ENCODE peak calls at places on chromosome 7, in nine cellular contexts. One of them, this sample, is unnamed.

GRCh38 chr7:105643857-105644256 is 62.6 kb upstream of the EFCAB10 start:
- DNase-seq in psoas muscle: no peak
- DNase-seq in B cell: no peak
- DNase-seq in GM23338: peak
- DNase-seq in GM12878: no peak
- DNase-seq in WERI-Rb-1: no peak
- DNase-seq in cardiac fibroblast: no peak
- DNase-seq in chondrocyte: no peak
- DNase-seq in heart right ventricle: no peak
- DNase-seq in this sample: no peak

GRCh38 chr7:131424219-131424822 is 96.6 kb downstream of the MKLN1 start:
- DNase-seq in psoas muscle: no peak
- DNase-seq in B cell: no peak
- DNase-seq in GM23338: peak
- DNase-seq in GM12878: peak
- DNase-seq in WERI-Rb-1: no peak
- DNase-seq in cardiac fibroblast: peak
- DNase-seq in chondrocyte: no peak
- DNase-seq in heart right ventricle: no peak
- DNase-seq in this sample: no peak

GRCh38 chr7:94376281-94376680 is 18.4 kb upstream of the COL1A2 start:
- DNase-seq in psoas muscle: no peak
- DNase-seq in B cell: no peak
- DNase-seq in GM23338: no peak
- DNase-seq in GM12878: no peak
- DNase-seq in WERI-Rb-1: no peak
- DNase-seq in cardiac fibroblast: no peak
- DNase-seq in chondrocyte: no peak
- DNase-seq in heart right ventricle: no peak
- DNase-seq in this sample: no peak

GRCh38 chr7:148540041-148540738 is 50.4 kb upstream of the C7orf33 start:
- DNase-seq in psoas muscle: peak
- DNase-seq in B cell: no peak
- DNase-seq in GM23338: no peak
- DNase-seq in GM12878: no peak
- DNase-seq in WERI-Rb-1: no peak
- DNase-seq in cardiac fibroblast: peak
- DNase-seq in chondrocyte: no peak
- DNase-seq in heart right ventricle: peak
- DNase-seq in this sample: no peak

GRCh38 chr7:139984642-139985539 is 77.9 kb downstream of the PARP12 start:
- DNase-seq in psoas muscle: no peak
- DNase-seq in B cell: no peak
- DNase-seq in GM23338: no peak
- DNase-seq in GM12878: no peak
- DNase-seq in WERI-Rb-1: no peak
- DNase-seq in cardiac fibroblast: no peak
- DNase-seq in chondrocyte: no peak
- DNase-seq in heart right ventricle: no peak
- DNase-seq in this sample: no peak

GRCh38 chr7:55120501-55121198 is 101.8 kb downstream of the EGFR start:
- DNase-seq in psoas muscle: no peak
- DNase-seq in B cell: no peak
- DNase-seq in GM23338: no peak
- DNase-seq in GM12878: no peak
- DNase-seq in WERI-Rb-1: no peak
- DNase-seq in cardiac fibroblast: peak
- DNase-seq in chondrocyte: peak
- DNase-seq in heart right ventricle: no peak
- DNase-seq in this sample: no peak

GRCh38 chr7:7772385-7772784 is 54.0 kb upstream of the RPA3 start:
- DNase-seq in psoas muscle: no peak
- DNase-seq in B cell: no peak
- DNase-seq in GM23338: no peak
- DNase-seq in GM12878: no peak
- DNase-seq in WERI-Rb-1: no peak
- DNase-seq in cardiac fibroblast: peak
- DNase-seq in chondrocyte: no peak
- DNase-seq in heart right ventricle: no peak
- DNase-seq in this sample: no peak

GRCh38 chr7:139568813-139569490 is 45.5 kb downstream of the CLEC2L start:
- DNase-seq in psoas muscle: no peak
- DNase-seq in B cell: no peak
- DNase-seq in GM23338: no peak
- DNase-seq in GM12878: no peak
- DNase-seq in WERI-Rb-1: no peak
- DNase-seq in cardiac fibroblast: no peak
- DNase-seq in chondrocyte: no peak
- DNase-seq in heart right ventricle: no peak
- DNase-seq in this sample: no peak

GRCh38 chr7:44380179-44380830 is 54.9 kb upstream of the CAMK2B start:
- DNase-seq in psoas muscle: no peak
- DNase-seq in B cell: no peak
- DNase-seq in GM23338: no peak
- DNase-seq in GM12878: no peak
- DNase-seq in WERI-Rb-1: no peak
- DNase-seq in cardiac fibroblast: no peak
- DNase-seq in chondrocyte: no peak
- DNase-seq in heart right ventricle: no peak
- DNase-seq in this sample: no peak

GRCh38 chr7:55563596-55564325 is 8.5 kb downstream of the VOPP1 start:
- DNase-seq in psoas muscle: no peak
- DNase-seq in B cell: no peak
- DNase-seq in GM23338: peak
- DNase-seq in GM12878: no peak
- DNase-seq in WERI-Rb-1: no peak
- DNase-seq in cardiac fibroblast: no peak
- DNase-seq in chondrocyte: no peak
- DNase-seq in heart right ventricle: no peak
- DNase-seq in this sample: no peak

GRCh38 chr7:140295224-140295623 is 103.1 kb downstream of the SLC37A3 start:
- DNase-seq in psoas muscle: no peak
- DNase-seq in B cell: no peak
- DNase-seq in GM23338: no peak
- DNase-seq in GM12878: no peak
- DNase-seq in WERI-Rb-1: no peak
- DNase-seq in cardiac fibroblast: no peak
- DNase-seq in chondrocyte: no peak
- DNase-seq in heart right ventricle: no peak
- DNase-seq in this sample: no peak

GRCh38 chr7:96241834-96242233 is 80.1 kb downstream of the SLC25A13 start:
- DNase-seq in psoas muscle: no peak
- DNase-seq in B cell: no peak
- DNase-seq in GM23338: no peak
- DNase-seq in GM12878: no peak
- DNase-seq in WERI-Rb-1: no peak
- DNase-seq in cardiac fibroblast: no peak
- DNase-seq in chondrocyte: no peak
- DNase-seq in heart right ventricle: no peak
- DNase-seq in this sample: no peak

GRCh38 chr7:25863727-25864116 is 288.3 kb upstream of the NFE2L3 start:
- DNase-seq in psoas muscle: no peak
- DNase-seq in B cell: no peak
- DNase-seq in GM23338: no peak
- DNase-seq in GM12878: no peak
- DNase-seq in WERI-Rb-1: no peak
- DNase-seq in cardiac fibroblast: no peak
- DNase-seq in chondrocyte: no peak
- DNase-seq in heart right ventricle: no peak
- DNase-seq in this sample: no peak

GRCh38 chr7:46764100-46764941 is 817.6 kb downstream of the TNS3 start:
- DNase-seq in psoas muscle: no peak
- DNase-seq in B cell: no peak
- DNase-seq in GM23338: no peak
- DNase-seq in GM12878: peak
- DNase-seq in WERI-Rb-1: no peak
- DNase-seq in cardiac fibroblast: peak
- DNase-seq in chondrocyte: no peak
- DNase-seq in heart right ventricle: peak
- DNase-seq in this sample: no peak

GRCh38 chr7:27188666-27189559 is 3.9 kb upstream of the HOXA11 start:
- DNase-seq in psoas muscle: no peak
- DNase-seq in B cell: no peak
- DNase-seq in GM23338: peak
- DNase-seq in GM12878: no peak
- DNase-seq in WERI-Rb-1: peak
- DNase-seq in cardiac fibroblast: peak
- DNase-seq in chondrocyte: no peak
- DNase-seq in heart right ventricle: no peak
- DNase-seq in this sample: peak

DNA sequence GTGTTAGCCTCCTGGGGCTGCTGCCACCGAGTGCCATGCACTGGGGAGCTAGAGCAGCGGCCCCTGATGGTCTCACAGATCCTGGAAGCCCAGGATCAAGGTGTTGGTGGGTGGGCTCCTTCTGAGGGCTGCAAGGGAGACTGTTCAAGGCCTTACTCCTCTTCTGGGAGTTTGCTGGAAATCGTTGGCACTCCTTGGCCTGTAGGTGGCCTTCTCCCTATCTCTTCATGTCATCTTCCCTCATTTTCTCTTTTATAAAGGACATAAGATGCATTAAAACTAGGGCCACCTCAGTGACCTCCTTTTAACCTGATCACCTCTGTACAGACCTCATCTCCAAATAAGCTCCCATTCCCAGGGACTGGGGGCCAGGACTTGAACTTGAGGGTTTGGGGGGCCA is 27.0 kb upstream of the ZNF862 start:
- DNase-seq in psoas muscle: no peak
- DNase-seq in B cell: no peak
- DNase-seq in GM23338: peak
- DNase-seq in GM12878: no peak
- DNase-seq in WERI-Rb-1: no peak
- DNase-seq in cardiac fibroblast: peak
- DNase-seq in chondrocyte: no peak
- DNase-seq in heart right ventricle: no peak
- DNase-seq in this sample: no peak
- TF ChIP-seq CTCF in psoas muscle: no peak
- TF ChIP-seq CTCF in B cell: no peak
- TF ChIP-seq CTCF in GM23338: peak
- TF ChIP-seq CTCF in GM12878: peak
- TF ChIP-seq CTCF in WERI-Rb-1: peak
- TF ChIP-seq CTCF in cardiac fibroblast: peak
- TF ChIP-seq CTCF in chondrocyte: peak
- TF ChIP-seq CTCF in heart right ventricle: no peak
- TF ChIP-seq CTCF in this sample: no peak

GRCh38 chr7:52779004-52779403 is 256.4 kb upstream of the POM121L12 start:
- DNase-seq in psoas muscle: no peak
- DNase-seq in B cell: no peak
- DNase-seq in GM23338: no peak
- DNase-seq in GM12878: no peak
- DNase-seq in WERI-Rb-1: no peak
- DNase-seq in cardiac fibroblast: no peak
- DNase-seq in chondrocyte: no peak
- DNase-seq in heart right ventricle: no peak
- DNase-seq in this sample: no peak
- TF ChIP-seq CTCF in psoas muscle: no peak
- TF ChIP-seq CTCF in B cell: no peak
- TF ChIP-seq CTCF in GM23338: no peak
- TF ChIP-seq CTCF in GM12878: no peak
- TF ChIP-seq CTCF in WERI-Rb-1: no peak
- TF ChIP-seq CTCF in cardiac fibroblast: no peak
- TF ChIP-seq CTCF in chondrocyte: no peak
- TF ChIP-seq CTCF in heart right ventricle: no peak
- TF ChIP-seq CTCF in this sample: no peak

GRCh38 chr7:128860158-128861073 is 2.2 kb upstream of the ATP6V1F start:
- DNase-seq in psoas muscle: no peak
- DNase-seq in B cell: no peak
- DNase-seq in GM23338: peak
- DNase-seq in GM12878: no peak
- DNase-seq in WERI-Rb-1: peak
- DNase-seq in cardiac fibroblast: peak
- DNase-seq in chondrocyte: no peak
- DNase-seq in heart right ventricle: no peak
- DNase-seq in this sample: no peak
- TF ChIP-seq CTCF in psoas muscle: no peak
- TF ChIP-seq CTCF in B cell: no peak
- TF ChIP-seq CTCF in GM23338: peak
- TF ChIP-seq CTCF in GM12878: peak
- TF ChIP-seq CTCF in WERI-Rb-1: peak
- TF ChIP-seq CTCF in cardiac fibroblast: peak
- TF ChIP-seq CTCF in chondrocyte: peak
- TF ChIP-seq CTCF in heart right ventricle: no peak
- TF ChIP-seq CTCF in this sample: no peak

DNA sequence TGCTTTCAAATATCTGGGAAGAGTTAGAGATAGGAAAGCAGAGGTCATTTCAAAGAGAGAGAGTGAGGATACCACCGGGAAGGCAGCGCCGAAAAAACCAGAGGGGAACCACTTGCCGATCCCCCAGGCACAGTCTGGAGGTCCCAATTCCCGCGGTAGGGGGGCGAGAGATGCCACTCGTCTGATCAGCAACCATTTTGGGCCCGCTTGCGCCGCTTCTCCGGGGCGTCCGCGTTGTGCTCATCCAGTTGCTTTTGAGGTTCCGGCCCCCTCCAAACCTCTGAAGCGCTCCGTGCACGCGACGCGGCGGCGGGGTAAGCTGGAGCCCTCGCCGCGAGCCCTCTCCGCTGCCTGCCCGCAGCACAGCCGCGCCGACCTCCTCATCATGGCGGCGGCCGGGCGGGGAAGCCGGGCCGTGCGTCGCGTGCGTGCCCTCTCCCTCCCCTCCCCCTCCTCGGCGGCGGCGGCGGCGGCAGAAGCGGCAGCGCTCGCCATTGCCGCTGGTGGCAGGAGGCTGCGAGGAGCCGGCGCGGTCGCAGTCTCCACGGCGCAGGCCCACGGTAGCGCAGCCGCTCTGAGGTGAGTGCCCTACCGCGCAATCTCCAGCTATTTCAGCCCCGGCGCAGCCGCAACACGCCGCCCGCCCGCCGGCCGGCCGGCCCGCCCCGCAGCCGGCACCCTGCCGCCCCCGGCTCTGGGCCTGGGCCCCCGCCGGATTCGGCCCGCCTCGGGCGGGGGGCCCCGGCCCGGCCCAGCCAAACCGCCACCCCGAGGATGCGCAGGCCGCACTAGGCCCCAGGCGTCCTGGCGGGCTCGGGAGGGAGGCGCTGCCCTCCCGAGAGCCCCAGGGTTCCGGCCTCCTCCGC is at the start of gene NRF1:
- DNase-seq in psoas muscle: peak
- DNase-seq in B cell: peak
- DNase-seq in GM23338: peak
- DNase-seq in GM12878: peak
- DNase-seq in WERI-Rb-1: peak
- DNase-seq in cardiac fibroblast: peak
- DNase-seq in chondrocyte: peak
- DNase-seq in heart right ventricle: peak
- DNase-seq in this sample: peak
- TF ChIP-seq CTCF in psoas muscle: peak
- TF ChIP-seq CTCF in B cell: no peak
- TF ChIP-seq CTCF in GM23338: peak
- TF ChIP-seq CTCF in GM12878: no peak
- TF ChIP-seq CTCF in WERI-Rb-1: peak
- TF ChIP-seq CTCF in cardiac fibroblast: peak
- TF ChIP-seq CTCF in chondrocyte: peak
- TF ChIP-seq CTCF in heart right ventricle: no peak
- TF ChIP-seq CTCF in this sample: no peak

GRCh38 chr7:101021703-101022102 is 1.8 kb downstream of the MUC17 start:
- DNase-seq in psoas muscle: no peak
- DNase-seq in B cell: no peak
- DNase-seq in GM23338: no peak
- DNase-seq in GM12878: no peak
- DNase-seq in WERI-Rb-1: no peak
- DNase-seq in cardiac fibroblast: no peak
- DNase-seq in chondrocyte: no peak
- DNase-seq in heart right ventricle: no peak
- DNase-seq in this sample: no peak
- TF ChIP-seq CTCF in psoas muscle: no peak
- TF ChIP-seq CTCF in B cell: no peak
- TF ChIP-seq CTCF in GM23338: no peak
- TF ChIP-seq CTCF in GM12878: no peak
- TF ChIP-seq CTCF in WERI-Rb-1: no peak
- TF ChIP-seq CTCF in cardiac fibroblast: no peak
- TF ChIP-seq CTCF in chondrocyte: no peak
- TF ChIP-seq CTCF in heart right ventricle: no peak
- TF ChIP-seq CTCF in this sample: no peak

This sample was measured in natural killer cell.